ENCODE peak calls at places on chromosome 6, in eight cellular contexts. T is lower lobe of right lung, S is cardiac muscle cell, A is GM06990, H is mucosa of descending colon, G is neural progenitor cell, F is H7, V is ovary. C is an unnamed sample.

GRCh38 chr6:71139249-71139648 is 149.4 kb upstream of the OGFRL1 start:
- DNase-seq in S (peak; percentile 48), V (no peak), H (no peak), F (no peak), G (no peak), A (no peak), T (no peak), C (no peak)

GRCh38 chr6:109788687-109789086 is 97.6 kb downstream of the FIG4 start:
- DNase-seq in H (no peak), F (no peak), S (peak; percentile 50), V (no peak), T (no peak), A (no peak), G (no peak), C (no peak)

GRCh38 chr6:101458341-101458740 is 64.8 kb downstream of the GRIK2 start:
- DNase-seq in F (no peak), V (no peak), A (no peak), G (peak; percentile 13), S (peak; percentile 9), T (no peak), H (no peak), C (no peak)

GRCh38 chr6:37130704-37131103 is 39.2 kb upstream of the PIM1 start:
- DNase-seq in G (no peak), T (peak; percentile 87), H (peak; percentile 63), F (no peak), S (no peak), V (no peak), A (no peak), C (no peak)

GRCh38 chr6:17102258-17102870 is 514 bp downstream of the STMND1 start:
- DNase-seq in G (no peak), S (no peak), T (no peak), F (no peak), V (no peak), H (peak; percentile 49), A (no peak), C (no peak)

GRCh38 chr6:87366428-87366827 is 21.8 kb downstream of the C6orf163 start:
- DNase-seq in S (no peak), H (no peak), T (no peak), A (no peak), F (no peak), V (no peak), G (no peak), C (no peak)

GRCh38 chr6:134994431-134994830 is 44.5 kb upstream of the ALDH8A1 start:
- DNase-seq in H (no peak), T (no peak), G (no peak), A (no peak), V (no peak), F (no peak), S (no peak), C (no peak)

GRCh38 chr6:21102201-21102600 is 491.4 kb upstream of the SOX4 start:
- DNase-seq in A (no peak), G (no peak), H (no peak), F (no peak), T (no peak), S (no peak), V (no peak), C (no peak)

DNA sequence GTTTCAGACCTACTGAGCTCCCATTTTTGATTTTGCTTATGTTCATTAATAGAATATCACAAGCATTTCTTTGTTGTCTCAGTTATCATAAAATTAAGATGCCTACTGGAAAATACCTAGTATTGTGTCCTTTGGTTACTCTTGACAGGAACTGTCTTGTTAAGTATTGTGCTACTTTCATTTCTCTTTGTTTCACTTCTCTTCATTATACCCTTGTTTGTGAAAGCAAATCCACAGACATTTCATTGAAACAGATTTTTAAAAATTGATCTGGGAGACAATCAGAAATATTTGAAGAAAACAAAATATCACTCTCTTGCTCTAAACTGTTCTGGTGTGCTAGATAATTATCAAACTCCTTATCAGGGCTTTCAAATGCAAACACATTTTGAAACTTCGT is 290.5 kb upstream of the EYS start:
- DNase-seq in F (no peak), A (no peak), V (no peak), S (no peak), H (no peak), G (no peak), T (no peak), C (no peak)
- H3K4me3 ChIP-seq in F (no peak overlapping the region), A (no peak overlapping the region), V (no peak overlapping the region), S (no peak overlapping the region), H (no peak overlapping the region), G (no peak overlapping the region), T (no peak overlapping the region), C (no peak overlapping the region)

DNA sequence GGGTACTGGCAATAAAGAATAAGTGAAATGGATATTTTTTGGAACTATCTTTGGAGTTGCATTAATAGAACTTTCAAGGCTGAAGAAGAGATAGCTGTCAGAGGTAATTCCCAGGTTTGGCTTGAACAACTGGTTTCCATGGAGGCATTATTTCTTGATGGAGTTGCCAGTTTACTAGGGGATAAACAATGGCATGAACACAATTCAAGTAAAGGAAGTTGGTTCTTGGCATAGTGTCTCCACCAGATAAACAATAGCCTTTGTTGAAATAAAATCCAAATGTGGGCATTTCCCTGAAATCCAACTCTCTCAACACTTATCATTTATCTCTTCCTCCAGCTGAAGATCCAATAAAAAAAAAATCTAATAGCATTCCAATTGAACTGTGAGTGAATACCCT is 454.9 kb downstream of the C6orf118 start:
- DNase-seq in H (no peak), G (no peak), V (no peak), T (no peak), S (no peak), F (no peak), A (no peak), C (no peak)
- H3K4me3 ChIP-seq in H (no peak overlapping the region), G (no peak overlapping the region), V (no peak overlapping the region), T (no peak overlapping the region), S (no peak overlapping the region), F (no peak overlapping the region), A (no peak overlapping the region), C (no peak overlapping the region)

DNA sequence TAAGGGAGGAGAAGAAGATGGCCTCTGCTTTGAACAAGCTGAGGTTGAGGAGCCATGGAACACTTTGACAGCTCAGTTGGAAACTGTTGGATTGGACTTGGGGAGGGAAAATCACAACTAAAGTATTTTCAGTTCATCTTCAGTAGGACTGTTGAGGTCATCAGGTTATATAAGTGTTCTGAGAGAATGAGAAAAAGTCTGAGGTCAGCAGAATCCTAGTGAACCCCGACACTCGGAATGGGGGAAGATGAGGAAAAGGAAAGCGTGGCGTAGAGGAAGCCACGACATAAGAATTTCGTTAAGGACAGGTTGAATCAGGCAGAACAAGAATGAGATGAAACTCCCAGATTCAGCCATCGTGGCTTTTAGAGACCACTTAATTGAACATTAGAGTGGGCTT is 4.0 kb upstream of the TRAM2 start:
- DNase-seq in S (no peak), A (no peak), V (no peak), H (no peak), T (no peak), G (no peak), F (no peak), C (no peak)
- H3K4me3 ChIP-seq in S (no peak overlapping the region), A (no peak overlapping the region), V (no peak overlapping the region), H (no peak overlapping the region), T (no peak overlapping the region), G (no peak overlapping the region), F (no peak overlapping the region), C (no peak overlapping the region)

DNA sequence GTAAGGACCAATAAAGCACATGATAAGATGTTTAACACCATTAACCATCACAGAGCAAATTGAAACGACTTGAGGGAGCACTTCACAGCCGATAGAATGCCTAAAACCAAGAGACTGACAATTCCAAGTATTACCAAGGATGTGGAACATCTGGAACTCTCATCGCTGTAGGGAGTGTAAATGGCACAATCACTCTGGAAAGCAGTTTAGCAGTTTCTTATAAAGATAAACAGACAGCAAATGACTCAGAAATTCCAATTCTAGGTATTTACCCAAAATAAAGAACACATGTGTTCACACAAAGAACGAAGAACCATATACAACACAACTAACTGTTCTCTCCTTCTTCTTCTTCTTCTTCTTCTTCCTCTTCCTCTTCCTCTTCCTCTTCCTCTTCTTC is 8.5 kb upstream of the UBD start:
- DNase-seq in S (no peak), F (no peak), A (no peak), V (no peak), T (no peak), H (no peak), G (no peak), C (no peak)
- H3K4me3 ChIP-seq in S (no peak overlapping the region), F (no peak overlapping the region), A (no peak overlapping the region), V (no peak overlapping the region), T (no peak overlapping the region), H (no peak overlapping the region), G (no peak overlapping the region), C (no peak overlapping the region)

DNA sequence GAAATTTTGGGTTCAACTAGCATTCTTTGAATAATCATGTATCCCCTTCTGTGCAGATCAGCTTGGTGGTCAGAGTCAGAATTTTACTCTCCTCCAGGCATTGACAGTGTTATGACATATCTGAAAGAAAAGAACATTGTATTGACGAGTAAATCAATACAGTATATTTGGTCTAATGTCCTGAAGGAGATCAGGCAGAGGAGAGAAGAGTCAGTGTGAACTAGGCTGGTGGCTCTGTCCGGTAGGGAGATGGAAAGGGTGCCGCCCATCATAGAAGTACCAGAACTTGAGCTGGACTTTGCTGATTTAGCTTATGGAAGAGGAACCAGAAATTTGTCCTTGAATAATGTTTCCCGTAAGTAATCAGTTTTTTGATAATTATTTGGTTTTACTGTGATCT is at the start of gene CALHM6:
- DNase-seq in F (no peak), V (no peak), A (no peak), G (no peak), T (no peak), H (no peak), S (no peak), C (no peak)
- H3K4me3 ChIP-seq in F (peak within 1 kb of the TSS; percentile 42), V (peak within 1 kb of the TSS; percentile 21), A (peak within 1 kb of the TSS; percentile 50), G (peak within 1 kb of the TSS; percentile 40), T (peak within 1 kb of the TSS; percentile 59), H (no peak within 1 kb of the TSS), S (peak within 1 kb of the TSS; percentile 33), C (peak within 1 kb of the TSS; percentile 49)

GRCh38 chr6:108132863-108133262 is 33.0 kb upstream of the NR2E1 start:
- DNase-seq in G (no peak), S (no peak), A (no peak), F (no peak), V (no peak), T (no peak), H (no peak), C (no peak)
- H3K4me3 ChIP-seq in G (no peak overlapping the region), S (no peak overlapping the region), A (no peak overlapping the region), F (no peak overlapping the region), V (no peak overlapping the region), T (no peak overlapping the region), H (no peak overlapping the region), C (no peak overlapping the region)

C was measured in MM.1S.